ENCODE peak calls at places on chromosomes 11 and 22, in four cellular contexts. H is tibial nerve, M is A549, W is sigmoid colon. J is an unnamed sample.
A peak's percentile ranks its signal among the peaks of the same experiment; 100 is the strongest.

GRCh38 chr11:109728056-109728455 is 306.1 kb downstream of the C11orf87 start:
- DNase-seq in H (no peak), M (peak; percentile 50), W (no peak), J (no peak)

GRCh38 chr22:38471237-38471636 is 3.3 kb downstream of the KDELR3 start:
- DNase-seq in H (no peak), M (no peak), W (no peak), J (no peak)

GRCh38 chr11:128179049-128179448 is 408.3 kb downstream of the ETS1 start:
- DNase-seq in H (no peak), M (no peak), W (no peak), J (no peak)

GRCh38 chr22:17920145-17920605 is 104.2 kb downstream of the MICAL3 start:
- DNase-seq in H (no peak), M (no peak), W (no peak), J (no peak)

GRCh38 chr11:12797996-12798395 is 123.8 kb downstream of the TEAD1 start:
- DNase-seq in H (no peak), M (no peak), W (no peak), J (no peak)

GRCh38 chr22:31829505-31829904 is 75.7 kb downstream of the DEPDC5 start:
- DNase-seq in H (no peak), M (peak; percentile 81), W (no peak), J (peak; percentile 68)

GRCh38 chr11:120139316-120140069 is 1.6 kb upstream of the TRIM29 start:
- DNase-seq in H (peak; percentile 2), M (no peak), W (no peak), J (no peak)

GRCh38 chr11:110199184-110199981 is 97.0 kb downstream of the RDX start:
- DNase-seq in H (no peak), M (no peak), W (no peak), J (no peak)

GRCh38 chr22:36156515-36157419 is 3.8 kb downstream of the APOL3 start:
- DNase-seq in H (peak; percentile 93), M (no peak), W (peak; percentile 96), J (peak; percentile 56)

GRCh38 chr11:117045956-117046355 is 52.3 kb downstream of the SIK3 start:
- DNase-seq in H (no peak), M (no peak), W (no peak), J (no peak)

GRCh38 chr11:87144266-87144665 is 106.5 kb downstream of the TMEM135 start:
- DNase-seq in H (no peak), M (no peak), W (no peak), J (no peak)

GRCh38 chr11:38711110-38711509 is 2113.1 kb upstream of the RAG2 start:
- DNase-seq in H (no peak), M (no peak), W (no peak), J (no peak)

GRCh38 chr22:22851969-22852368 is 35.6 kb upstream of the IGLL5 start:
- DNase-seq in H (no peak), M (no peak), W (no peak), J (no peak)

GRCh38 chr22:28183078-28183870 is 264.2 kb upstream of the PITPNB start:
- DNase-seq in H (no peak), M (no peak), W (no peak), J (no peak)

GRCh38 chr11:66230171-66230570 is 38.3 kb upstream of the RAB1B start:
- DNase-seq in H (no peak), M (no peak), W (no peak), J (no peak)

GRCh38 chr22:45524966-45525365 is 22.3 kb downstream of the FBLN1 start:
- DNase-seq in H (no peak), M (no peak), W (no peak), J (no peak)

GRCh38 chr22:45526768-45527360 is 24.2 kb downstream of the FBLN1 start:
- DNase-seq in H (no peak), M (no peak), W (peak; percentile 86), J (no peak)

GRCh38 chr22:45525480-45525879 is 22.8 kb downstream of the FBLN1 start:
- DNase-seq in H (no peak), M (no peak), W (no peak), J (no peak)

GRCh38 chr22:45526263-45526662 is 23.6 kb downstream of the FBLN1 start:
- DNase-seq in H (no peak), M (no peak), W (peak; percentile 85), J (no peak)

GRCh38 chr22:45524157-45524556 is 21.5 kb downstream of the FBLN1 start:
- DNase-seq in H (no peak), M (no peak), W (no peak), J (no peak)
- TF ChIP-seq POLR2A in H (no peak), M (no peak), W (no peak), J (no peak)

DNA sequence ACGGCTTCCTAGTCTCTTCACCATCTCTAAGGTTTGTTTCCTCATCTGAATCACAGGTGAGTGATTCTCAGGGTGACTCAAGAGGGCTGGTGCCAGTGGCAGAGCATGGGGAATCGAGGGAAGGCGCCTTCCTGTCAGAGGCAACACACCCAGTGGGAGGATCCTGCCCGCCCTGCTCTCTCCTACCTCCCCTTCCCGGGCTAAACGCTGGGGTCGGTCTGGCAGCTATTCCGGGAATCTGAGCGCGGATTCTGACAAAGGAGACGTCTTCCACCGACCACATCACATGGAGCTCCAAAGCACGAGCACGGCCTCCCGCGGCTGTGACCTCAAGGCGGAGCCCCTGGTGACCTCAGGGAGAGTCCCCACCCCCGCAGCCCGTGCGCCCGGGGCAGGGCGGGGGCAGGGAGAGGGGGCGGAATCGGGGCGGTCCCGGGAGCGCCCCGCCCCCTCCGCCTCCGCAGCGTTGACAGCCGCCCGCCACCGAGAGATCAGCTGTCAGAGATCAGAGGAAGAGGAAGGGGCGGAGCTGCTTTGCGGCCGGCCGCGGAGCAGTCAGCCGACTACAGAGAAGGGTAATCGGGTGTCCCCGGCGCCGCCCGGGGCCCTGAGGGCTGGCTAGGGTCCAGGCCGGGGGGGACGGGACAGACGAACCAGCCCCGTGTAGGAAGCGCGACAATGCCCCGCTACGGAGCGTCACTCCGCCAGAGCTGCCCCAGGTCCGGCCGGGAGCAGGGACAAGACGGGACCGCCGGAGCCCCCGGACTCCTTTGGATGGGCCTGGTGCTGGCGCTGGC is at the start of gene SMPD1:
- DNase-seq in H (peak; percentile 83), M (peak; percentile 82), W (peak; percentile 96), J (peak; percentile 98)
- TF ChIP-seq POLR2A in H (peak; percentile 9), M (peak; percentile 31), W (peak; percentile 71), J (peak; percentile 78)

GRCh38 chr11:7595016-7595869 is 78.1 kb downstream of the CYB5R2 start:
- DNase-seq in H (no peak), M (no peak), W (no peak), J (no peak)
- TF ChIP-seq POLR2A in H (no peak), M (no peak), W (no peak), J (no peak)

GRCh38 chr11:113396693-113397092 is 9.1 kb downstream of the ANKK1 start:
- DNase-seq in H (no peak), M (no peak), W (no peak), J (no peak)
- TF ChIP-seq POLR2A in H (no peak), M (no peak), W (no peak), J (no peak)

DNA sequence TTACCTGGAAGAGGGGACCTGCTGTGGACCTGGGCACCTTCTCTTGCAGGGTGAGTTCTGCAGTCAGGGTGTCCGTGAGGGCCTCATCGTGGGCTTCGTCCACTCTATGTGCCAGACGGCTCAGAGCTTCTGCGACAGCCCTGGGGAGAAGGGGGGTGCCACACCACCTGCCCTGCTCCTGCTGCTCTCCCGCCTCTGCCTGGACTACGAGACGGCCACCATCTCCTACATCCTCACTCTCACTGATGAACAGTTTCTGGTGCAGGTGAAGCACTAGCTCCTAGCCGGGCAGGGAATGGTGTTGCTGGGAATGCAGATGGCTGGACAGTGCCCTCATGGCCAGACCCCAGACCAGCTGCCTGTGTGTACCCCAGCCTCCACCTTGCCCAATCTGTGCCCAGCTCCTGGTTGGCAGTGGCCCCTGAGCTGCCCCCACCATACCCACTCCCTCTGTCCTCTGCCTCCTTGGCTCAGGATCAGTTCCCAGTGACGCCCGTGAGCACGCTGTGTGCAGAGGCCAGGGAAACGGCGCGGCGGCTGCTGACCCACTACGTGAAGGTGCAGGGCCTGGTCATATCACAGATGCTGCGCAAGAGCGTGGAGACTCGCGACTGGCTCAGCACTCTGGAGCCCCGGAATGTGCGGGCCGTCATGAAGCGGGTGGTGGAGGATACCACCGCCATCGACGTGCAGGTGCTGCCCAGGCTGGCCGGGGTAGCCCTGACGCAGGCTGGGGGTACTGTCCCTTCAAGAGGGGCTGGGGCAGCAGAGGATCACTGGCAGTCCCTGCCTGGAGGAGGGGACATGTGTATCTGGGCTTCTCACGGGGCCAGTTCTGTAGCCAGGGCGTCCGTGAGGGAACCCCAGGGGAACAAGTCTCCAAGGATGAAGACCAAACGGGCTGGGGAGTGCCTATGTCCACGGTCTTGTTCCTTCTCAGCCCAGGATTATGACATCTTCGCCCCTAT is 2.2 kb upstream of the TM7SF2 start:
- DNase-seq in H (no peak), M (no peak), W (no peak), J (no peak)
- TF ChIP-seq POLR2A in H (no peak), M (no peak), W (no peak), J (no peak)